ENCODE peak calls at places on chromosomes 13 and 19, in seven cellular contexts. N is fibroblast of the aortic adventitia, U is psoas muscle, G is GM12865, S is body of pancreas, A is colonic mucosa, B is heart right ventricle. Q is an unnamed sample.

GRCh38 chr19:32039446-32039845 is 306.0 kb upstream of the ZNF507 start:
- DNase-seq in N (no peak), U (no peak), G (no peak), S (no peak), A (no peak), B (no peak), Q (no peak)

GRCh38 chr13:50209646-50210045 is 194.4 kb downstream of the KCNRG start:
- DNase-seq in N (no peak), U (no peak), G (no peak), S (no peak), A (no peak), B (no peak), Q (no peak)

GRCh38 chr13:27673911-27674310 is 52.2 kb downstream of the POLR1D start:
- DNase-seq in N (no peak), U (no peak), G (no peak), S (no peak), A (no peak), B (peak; percentile 13), Q (no peak)

GRCh38 chr13:103066079-103066880 is at the start of gene SLC10A2:
- DNase-seq in N (no peak), U (no peak), G (no peak), S (no peak), A (no peak), B (no peak), Q (no peak)

GRCh38 chr19:18733196-18733647 is 49.7 kb downstream of the CRTC1 start:
- DNase-seq in N (peak; percentile 79), U (peak; percentile 46), G (no peak), S (peak; percentile 40), A (no peak), B (no peak), Q (no peak)

GRCh38 chr13:59422646-59423045 is 741.1 kb downstream of the DIAPH3 start:
- DNase-seq in N (no peak), U (no peak), G (no peak), S (no peak), A (no peak), B (no peak), Q (no peak)

GRCh38 chr13:82963466-82963865 is 918.8 kb downstream of the SLITRK1 start:
- DNase-seq in N (peak; percentile 86), U (no peak), G (no peak), S (no peak), A (no peak), B (no peak), Q (peak; percentile 19)

GRCh38 chr13:92303428-92303827 is 905.0 kb downstream of the GPC5 start:
- DNase-seq in N (peak; percentile 67), U (no peak), G (no peak), S (no peak), A (no peak), B (no peak), Q (no peak)

GRCh38 chr13:98672947-98673545 is 79.4 kb downstream of the SLC15A1 start:
- DNase-seq in N (peak; percentile 85), U (peak; percentile 66), G (peak; percentile 80), S (peak; percentile 80), A (peak; percentile 72), B (peak; percentile 72), Q (peak; percentile 76)

GRCh38 chr13:47463726-47464125 is 537.3 kb downstream of the SUCLA2 start:
- DNase-seq in N (peak; percentile 16), U (no peak), G (peak; percentile 10), S (no peak), A (no peak), B (no peak), Q (no peak)

GRCh38 chr13:111339366-111340143 is 19.1 kb downstream of the TEX29 start:
- DNase-seq in N (no peak), U (no peak), G (no peak), S (no peak), A (peak; percentile 14), B (peak; percentile 1), Q (no peak)

GRCh38 chr19:42251572-42251990 is 3.3 kb downstream of the ERF start:
- DNase-seq in N (no peak), U (no peak), G (no peak), S (peak; percentile 17), A (no peak), B (no peak), Q (peak; percentile 34)

GRCh38 chr13:33208290-33208990 is 77.1 kb downstream of the STARD13 start:
- DNase-seq in N (no peak), U (no peak), G (no peak), S (no peak), A (peak; percentile 49), B (no peak), Q (peak; percentile 80)

GRCh38 chr13:66225071-66225470 is 1005.1 kb downstream of the PCDH9 start:
- DNase-seq in N (no peak), U (no peak), G (no peak), S (no peak), A (no peak), B (no peak), Q (no peak)

GRCh38 chr13:57546942-57547341 is 84.6 kb upstream of the PCDH17 start:
- DNase-seq in N (no peak), U (no peak), G (no peak), S (no peak), A (no peak), B (no peak), Q (no peak)

GRCh38 chr13:52600666-52601065 is 41.6 kb upstream of the HNRNPA1L2 start:
- DNase-seq in N (peak; percentile 54), U (no peak), G (no peak), S (no peak), A (no peak), B (no peak), Q (no peak)

GRCh38 chr19:13784731-13785452 is 10.4 kb upstream of the ZSWIM4 start:
- DNase-seq in N (peak; percentile 68), U (peak; percentile 72), G (peak; percentile 73), S (peak; percentile 89), A (peak; percentile 78), B (peak; percentile 72), Q (peak; percentile 65)

GRCh38 chr19:45440873-45441654 is 17.3 kb upstream of the ERCC1 start:
- DNase-seq in N (no peak), U (no peak), G (no peak), S (no peak), A (no peak), B (no peak), Q (peak; percentile 53)

GRCh38 chr19:54473071-54473941 is at the start of gene CDC42EP5:
- DNase-seq in N (peak; percentile 89), U (peak; percentile 78), G (no peak), S (peak; percentile 60), A (peak; percentile 88), B (peak; percentile 87), Q (peak; percentile 51)

GRCh38 chr13:110179116-110179857 is 127.7 kb downstream of the COL4A1 start:
- DNase-seq in N (no peak), U (no peak), G (no peak), S (no peak), A (no peak), B (no peak), Q (no peak)

GRCh38 chr13:50735071-50735470 is 108.4 kb downstream of the DLEU7 start:
- DNase-seq in N (no peak), U (no peak), G (no peak), S (no peak), A (no peak), B (no peak), Q (peak; percentile 10)

GRCh38 chr19:13095393-13095784 is 7.3 kb downstream of the LYL1 start:
- DNase-seq in N (no peak), U (no peak), G (no peak), S (no peak), A (no peak), B (no peak), Q (no peak)

GRCh38 chr19:3932931-3933810 is at the start of gene NMRK2:
- DNase-seq in N (no peak), U (peak; percentile 72), G (no peak), S (no peak), A (no peak), B (peak; percentile 54), Q (no peak)

DNA sequence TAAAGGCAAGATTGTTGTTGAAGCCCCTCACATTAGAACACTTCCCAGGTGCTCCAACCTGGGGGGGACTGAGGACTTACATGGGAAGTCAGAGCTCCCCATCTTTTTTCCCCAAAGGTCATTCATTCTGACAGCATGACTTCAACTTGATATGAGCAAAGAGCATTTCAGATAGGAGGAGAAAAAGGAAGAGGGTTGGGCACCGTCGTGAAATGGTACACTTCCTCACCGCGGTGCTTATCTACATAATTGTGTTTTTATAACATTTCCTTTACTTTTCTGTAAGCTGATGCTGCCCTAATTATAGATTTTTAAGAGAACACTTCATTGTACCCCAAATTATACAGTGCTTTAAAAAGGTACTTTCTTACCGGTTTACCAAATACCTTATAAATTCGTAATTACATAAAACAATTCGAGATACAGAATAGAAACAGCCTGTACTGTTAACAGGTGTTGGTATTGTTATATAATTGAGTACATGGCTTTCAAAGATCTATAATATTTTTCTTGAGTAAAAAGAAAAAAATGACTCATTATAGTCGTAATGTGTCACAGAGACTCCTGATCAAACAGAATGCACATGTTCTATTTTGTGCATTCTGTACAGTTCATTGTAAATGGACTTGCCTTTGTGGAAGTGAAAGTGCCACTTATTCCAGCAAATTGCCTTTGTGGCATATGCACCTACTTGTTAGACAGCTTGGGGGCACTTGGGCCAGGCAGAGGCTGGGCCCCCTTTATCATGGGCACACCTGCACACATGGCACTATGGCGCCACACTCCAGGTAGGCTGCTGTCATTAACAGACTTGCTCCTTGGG is 81.8 kb downstream of the GGACT start:
- DNase-seq in N (no peak), U (no peak), G (peak; percentile 44), S (no peak), A (no peak), B (no peak), Q (no peak)
- H3K4me3 ChIP-seq in N (no peak overlapping the region), U (no peak overlapping the region), G (peak overlapping the region; percentile 44), S (no peak overlapping the region), A (no peak overlapping the region), B (no peak overlapping the region), Q (no peak overlapping the region)

GRCh38 chr19:30253581-30253996 is 118.6 kb upstream of the ZNF536 start:
- DNase-seq in N (no peak), U (no peak), G (no peak), S (no peak), A (no peak), B (no peak), Q (no peak)
- H3K4me3 ChIP-seq in N (no peak overlapping the region), U (no peak overlapping the region), G (no peak overlapping the region), S (no peak overlapping the region), A (no peak overlapping the region), B (no peak overlapping the region), Q (no peak overlapping the region)

GRCh38 chr19:16327911-16328823 is 3.5 kb downstream of the KLF2 start:
- DNase-seq in N (peak; percentile 93), U (peak; percentile 86), G (peak; percentile 78), S (peak; percentile 57), A (peak; percentile 74), B (peak; percentile 78), Q (peak; percentile 77)
- H3K4me3 ChIP-seq in N (peak overlapping the region; percentile 87), U (peak overlapping the region; percentile 80), G (peak overlapping the region; percentile 40), S (no peak overlapping the region), A (peak overlapping the region; percentile 82), B (peak overlapping the region; percentile 85), Q (no peak overlapping the region)

DNA sequence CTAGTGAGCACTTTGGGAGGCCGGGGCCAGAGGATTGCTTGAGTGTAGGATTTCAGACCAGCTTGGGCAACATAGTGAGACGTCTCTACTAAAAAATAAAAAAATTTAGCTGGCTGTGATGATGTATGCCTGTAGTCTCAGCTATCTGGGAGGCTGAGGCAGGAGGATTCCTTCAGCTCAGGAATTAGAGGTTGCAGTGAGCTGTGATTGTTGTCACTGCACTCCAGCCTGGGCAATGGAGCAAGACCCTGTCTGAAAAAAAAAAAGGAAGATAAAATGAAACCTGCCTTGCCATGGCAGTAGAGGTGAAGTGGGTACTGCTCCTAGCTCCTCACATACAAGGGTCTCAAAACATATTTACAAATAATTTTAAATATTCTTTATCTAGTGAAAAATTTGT is 7.4 kb downstream of the UCHL3 start:
- DNase-seq in N (no peak), U (no peak), G (no peak), S (no peak), A (no peak), B (no peak), Q (no peak)
- H3K4me3 ChIP-seq in N (no peak overlapping the region), U (no peak overlapping the region), G (no peak overlapping the region), S (no peak overlapping the region), A (no peak overlapping the region), B (no peak overlapping the region), Q (no peak overlapping the region)

Q was measured in epithelial cell of esophagus.